ENCODE peak calls at places on chromosomes 7 and 10, in seven cellular contexts. One of them, this sample, is unnamed.

GRCh38 chr10:70847666-70848360 is 32.1 kb downstream of the SGPL1 start:
- DNase-seq in psoas muscle: no peak
- DNase-seq in IMR-90: peak
- DNase-seq in lung: no peak
- DNase-seq in left ventricle myocardium inferior: no peak
- DNase-seq in AG04450: no peak
- DNase-seq in astrocyte: peak
- DNase-seq in this sample: no peak

GRCh38 chr7:129066290-129067131 is 11.6 kb upstream of the TNPO3 start:
- DNase-seq in psoas muscle: no peak
- DNase-seq in IMR-90: peak
- DNase-seq in lung: no peak
- DNase-seq in left ventricle myocardium inferior: no peak
- DNase-seq in AG04450: peak
- DNase-seq in astrocyte: peak
- DNase-seq in this sample: no peak

GRCh38 chr10:76899490-76899889 is 738.1 kb downstream of the KCNMA1 start:
- DNase-seq in psoas muscle: no peak
- DNase-seq in IMR-90: peak
- DNase-seq in lung: no peak
- DNase-seq in left ventricle myocardium inferior: no peak
- DNase-seq in AG04450: no peak
- DNase-seq in astrocyte: no peak
- DNase-seq in this sample: no peak

GRCh38 chr10:404341-404740 is 269.1 kb downstream of the ZMYND11 start:
- DNase-seq in psoas muscle: no peak
- DNase-seq in IMR-90: peak
- DNase-seq in lung: no peak
- DNase-seq in left ventricle myocardium inferior: no peak
- DNase-seq in AG04450: peak
- DNase-seq in astrocyte: peak
- DNase-seq in this sample: no peak

GRCh38 chr10:24869354-24870016 is 82.9 kb downstream of the PRTFDC1 start:
- DNase-seq in psoas muscle: no peak
- DNase-seq in IMR-90: peak
- DNase-seq in lung: no peak
- DNase-seq in left ventricle myocardium inferior: no peak
- DNase-seq in AG04450: no peak
- DNase-seq in astrocyte: peak
- DNase-seq in this sample: no peak

GRCh38 chr10:124336186-124336585 is 82.5 kb downstream of the OAT start:
- DNase-seq in psoas muscle: no peak
- DNase-seq in IMR-90: no peak
- DNase-seq in lung: no peak
- DNase-seq in left ventricle myocardium inferior: no peak
- DNase-seq in AG04450: no peak
- DNase-seq in astrocyte: no peak
- DNase-seq in this sample: no peak

GRCh38 chr7:22579961-22580360 is 80.0 kb upstream of the STEAP1B start:
- DNase-seq in psoas muscle: no peak
- DNase-seq in IMR-90: no peak
- DNase-seq in lung: no peak
- DNase-seq in left ventricle myocardium inferior: no peak
- DNase-seq in AG04450: no peak
- DNase-seq in astrocyte: no peak
- DNase-seq in this sample: no peak

GRCh38 chr7:42210333-42210732 is 26.7 kb downstream of the GLI3 start:
- DNase-seq in psoas muscle: no peak
- DNase-seq in IMR-90: no peak
- DNase-seq in lung: no peak
- DNase-seq in left ventricle myocardium inferior: no peak
- DNase-seq in AG04450: no peak
- DNase-seq in astrocyte: no peak
- DNase-seq in this sample: no peak

GRCh38 chr7:130959743-130960207 is 225.8 kb upstream of the KLF14 start:
- DNase-seq in psoas muscle: no peak
- DNase-seq in IMR-90: peak
- DNase-seq in lung: no peak
- DNase-seq in left ventricle myocardium inferior: no peak
- DNase-seq in AG04450: no peak
- DNase-seq in astrocyte: peak
- DNase-seq in this sample: no peak

GRCh38 chr10:50417486-50417905 is 166.2 kb upstream of the ASAH2 start:
- DNase-seq in psoas muscle: no peak
- DNase-seq in IMR-90: peak
- DNase-seq in lung: peak
- DNase-seq in left ventricle myocardium inferior: no peak
- DNase-seq in AG04450: no peak
- DNase-seq in astrocyte: no peak
- DNase-seq in this sample: no peak

GRCh38 chr7:21944616-21945373 is 904 bp downstream of the CDCA7L start:
- DNase-seq in psoas muscle: no peak
- DNase-seq in IMR-90: peak
- DNase-seq in lung: peak
- DNase-seq in left ventricle myocardium inferior: peak
- DNase-seq in AG04450: no peak
- DNase-seq in astrocyte: no peak
- DNase-seq in this sample: peak

GRCh38 chr10:60666221-60666620 is 112.1 kb upstream of the CDK1 start:
- DNase-seq in psoas muscle: no peak
- DNase-seq in IMR-90: no peak
- DNase-seq in lung: peak
- DNase-seq in left ventricle myocardium inferior: no peak
- DNase-seq in AG04450: no peak
- DNase-seq in astrocyte: no peak
- DNase-seq in this sample: no peak

GRCh38 chr7:140225562-140226249 is 48.9 kb upstream of the KDM7A start:
- DNase-seq in psoas muscle: no peak
- DNase-seq in IMR-90: no peak
- DNase-seq in lung: no peak
- DNase-seq in left ventricle myocardium inferior: no peak
- DNase-seq in AG04450: no peak
- DNase-seq in astrocyte: no peak
- DNase-seq in this sample: no peak

GRCh38 chr7:93298206-93298605 is 66.0 kb downstream of the VPS50 start:
- DNase-seq in psoas muscle: no peak
- DNase-seq in IMR-90: no peak
- DNase-seq in lung: no peak
- DNase-seq in left ventricle myocardium inferior: no peak
- DNase-seq in AG04450: no peak
- DNase-seq in astrocyte: no peak
- DNase-seq in this sample: no peak
- H3K27ac ChIP-seq in psoas muscle: no peak
- H3K27ac ChIP-seq in IMR-90: no peak
- H3K27ac ChIP-seq in lung: no peak
- H3K27ac ChIP-seq in left ventricle myocardium inferior: no peak
- H3K27ac ChIP-seq in AG04450: no peak
- H3K27ac ChIP-seq in astrocyte: peak
- H3K27ac ChIP-seq in this sample: no peak

GRCh38 chr10:131492211-131492610 is 180.7 kb upstream of the TCERG1L start:
- DNase-seq in psoas muscle: no peak
- DNase-seq in IMR-90: no peak
- DNase-seq in lung: no peak
- DNase-seq in left ventricle myocardium inferior: no peak
- DNase-seq in AG04450: no peak
- DNase-seq in astrocyte: no peak
- DNase-seq in this sample: no peak
- H3K4me3 ChIP-seq in psoas muscle: no peak
- H3K4me3 ChIP-seq in IMR-90: no peak
- H3K4me3 ChIP-seq in lung: no peak
- H3K4me3 ChIP-seq in left ventricle myocardium inferior: no peak
- H3K4me3 ChIP-seq in AG04450: no peak
- H3K4me3 ChIP-seq in astrocyte: no peak
- H3K4me3 ChIP-seq in this sample: no peak

GRCh38 chr7:112214887-112215286 is 8.4 kb downstream of the ZNF277 start:
- DNase-seq in psoas muscle: no peak
- DNase-seq in IMR-90: no peak
- DNase-seq in lung: no peak
- DNase-seq in left ventricle myocardium inferior: no peak
- DNase-seq in AG04450: no peak
- DNase-seq in astrocyte: no peak
- DNase-seq in this sample: no peak
- TF ChIP-seq CTCF in psoas muscle: no peak
- TF ChIP-seq CTCF in IMR-90: no peak
- TF ChIP-seq CTCF in lung: no peak
- TF ChIP-seq CTCF in left ventricle myocardium inferior: no peak
- TF ChIP-seq CTCF in AG04450: no peak
- TF ChIP-seq CTCF in astrocyte: no peak
- TF ChIP-seq CTCF in this sample: no peak

DNA sequence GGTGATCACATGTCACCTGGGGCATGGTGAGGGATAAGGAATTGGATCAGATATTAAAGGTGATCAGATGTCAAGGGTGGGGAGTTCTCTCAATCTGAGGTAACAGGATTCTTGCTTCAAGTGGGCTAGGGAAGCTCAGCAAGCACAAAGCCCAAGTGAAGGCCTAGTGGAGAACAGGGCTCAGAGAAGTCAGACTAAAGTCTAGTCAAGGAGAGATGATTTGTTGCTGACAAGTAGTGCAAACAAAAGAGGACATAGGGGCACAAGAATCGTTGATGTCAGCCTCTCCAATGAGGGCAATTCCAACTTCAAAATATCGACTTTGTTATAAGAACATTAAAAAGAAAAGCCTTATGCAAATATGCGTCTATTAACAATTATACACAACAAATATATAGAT is 852.8 kb upstream of the CELF2 start:
- DNase-seq in psoas muscle: no peak
- DNase-seq in IMR-90: no peak
- DNase-seq in lung: no peak
- DNase-seq in left ventricle myocardium inferior: no peak
- DNase-seq in AG04450: no peak
- DNase-seq in astrocyte: no peak
- DNase-seq in this sample: no peak
- H3K27ac ChIP-seq in psoas muscle: no peak
- H3K27ac ChIP-seq in IMR-90: no peak
- H3K27ac ChIP-seq in lung: no peak
- H3K27ac ChIP-seq in left ventricle myocardium inferior: no peak
- H3K27ac ChIP-seq in AG04450: no peak
- H3K27ac ChIP-seq in astrocyte: no peak
- H3K27ac ChIP-seq in this sample: no peak

DNA sequence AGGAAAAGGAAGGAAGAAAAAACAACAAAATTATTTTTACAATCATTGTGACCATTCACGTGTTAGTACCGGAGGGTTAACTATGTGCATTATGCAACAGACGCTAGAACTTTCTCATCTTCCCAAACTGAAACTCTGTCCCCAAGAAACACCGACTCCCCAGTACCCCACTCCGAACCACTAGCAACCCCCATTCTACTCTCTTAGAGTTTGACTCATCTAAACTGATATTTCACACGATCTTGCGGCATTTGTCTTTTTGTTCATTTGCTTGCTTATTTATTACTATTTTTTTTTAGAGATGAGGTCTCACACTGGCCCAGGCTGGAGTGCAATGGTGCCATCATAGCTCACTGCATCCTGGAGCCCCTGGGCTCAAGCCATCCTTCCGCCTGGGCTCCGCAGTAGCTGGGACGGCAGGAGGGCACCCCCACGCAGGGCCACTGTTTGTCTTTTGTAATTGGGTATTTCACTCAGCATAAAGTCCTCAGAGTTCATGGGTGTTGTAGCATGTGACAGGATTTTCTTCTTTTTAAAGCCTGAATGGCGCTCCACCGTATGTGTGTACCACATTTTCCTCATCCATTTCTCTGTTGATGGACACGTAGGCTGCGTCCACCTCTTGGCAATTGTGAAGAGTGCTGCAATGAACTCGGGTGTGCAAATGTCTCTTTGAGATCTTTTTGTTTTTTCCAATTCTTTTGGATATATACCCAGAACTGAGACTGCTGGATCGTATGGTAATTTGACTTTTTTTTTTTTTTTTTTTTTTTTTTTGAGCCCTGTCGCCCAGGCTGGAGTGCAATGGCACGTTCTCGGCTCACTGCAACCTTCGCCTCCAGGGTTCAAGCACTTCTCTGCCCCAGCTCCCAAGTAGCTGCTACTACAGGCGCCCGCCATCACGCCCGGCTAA is 9.5 kb downstream of the MNX1 start:
- DNase-seq in psoas muscle: no peak
- DNase-seq in IMR-90: no peak
- DNase-seq in lung: no peak
- DNase-seq in left ventricle myocardium inferior: no peak
- DNase-seq in AG04450: no peak
- DNase-seq in astrocyte: no peak
- DNase-seq in this sample: no peak
- H3K4me3 ChIP-seq in psoas muscle: peak
- H3K4me3 ChIP-seq in IMR-90: no peak
- H3K4me3 ChIP-seq in lung: no peak
- H3K4me3 ChIP-seq in left ventricle myocardium inferior: peak
- H3K4me3 ChIP-seq in AG04450: peak
- H3K4me3 ChIP-seq in astrocyte: no peak
- H3K4me3 ChIP-seq in this sample: peak

GRCh38 chr10:120597902-120598301 is 140.9 kb downstream of the PLPP4 start:
- DNase-seq in psoas muscle: no peak
- DNase-seq in IMR-90: no peak
- DNase-seq in lung: no peak
- DNase-seq in left ventricle myocardium inferior: no peak
- DNase-seq in AG04450: no peak
- DNase-seq in astrocyte: no peak
- DNase-seq in this sample: no peak

GRCh38 chr10:120601999-120602398 is 145.0 kb downstream of the PLPP4 start:
- DNase-seq in psoas muscle: no peak
- DNase-seq in IMR-90: no peak
- DNase-seq in lung: no peak
- DNase-seq in left ventricle myocardium inferior: no peak
- DNase-seq in AG04450: no peak
- DNase-seq in astrocyte: no peak
- DNase-seq in this sample: no peak

GRCh38 chr10:120598377-120598776 is 141.3 kb downstream of the PLPP4 start:
- DNase-seq in psoas muscle: no peak
- DNase-seq in IMR-90: no peak
- DNase-seq in lung: no peak
- DNase-seq in left ventricle myocardium inferior: no peak
- DNase-seq in AG04450: no peak
- DNase-seq in astrocyte: no peak
- DNase-seq in this sample: no peak

GRCh38 chr10:120599202-120599724 is 142.2 kb downstream of the PLPP4 start:
- DNase-seq in psoas muscle: no peak
- DNase-seq in IMR-90: no peak
- DNase-seq in lung: no peak
- DNase-seq in left ventricle myocardium inferior: no peak
- DNase-seq in AG04450: no peak
- DNase-seq in astrocyte: no peak
- DNase-seq in this sample: no peak

GRCh38 chr10:120600871-120601644 is 144.0 kb downstream of the PLPP4 start:
- DNase-seq in psoas muscle: no peak
- DNase-seq in IMR-90: no peak
- DNase-seq in lung: no peak
- DNase-seq in left ventricle myocardium inferior: no peak
- DNase-seq in AG04450: no peak
- DNase-seq in astrocyte: peak
- DNase-seq in this sample: no peak
- TF ChIP-seq CTCF in psoas muscle: no peak
- TF ChIP-seq CTCF in IMR-90: no peak
- TF ChIP-seq CTCF in lung: no peak
- TF ChIP-seq CTCF in left ventricle myocardium inferior: no peak
- TF ChIP-seq CTCF in AG04450: no peak
- TF ChIP-seq CTCF in astrocyte: peak
- TF ChIP-seq CTCF in this sample: no peak